ENCODE peak calls at places on chromosomes 11 and 22, in ten cellular contexts. P, H, Y, D, X, E, Q, V, K and T are unnamed samples.

GRCh38 chr11:74739546-74740270 is 8.5 kb upstream of the CHRDL2 start:
- DNase-seq in P (peak; percentile 36), H (peak; percentile 74), Y (no peak), D (peak; percentile 72), X (peak; percentile 27), E (peak; percentile 28), Q (no peak), V (peak; percentile 52), K (peak; percentile 66), T (peak; percentile 85)

GRCh38 chr11:124920870-124921609 is 2.0 kb downstream of the HEPN1 start:
- DNase-seq in P (peak; percentile 78), H (peak; percentile 74), Y (peak; percentile 86), D (peak; percentile 67), X (peak; percentile 76), E (peak; percentile 78), Q (no peak), V (no peak), K (peak; percentile 5), T (no peak)

GRCh38 chr11:7667460-7667859 is 5.8 kb downstream of the CYB5R2 start:
- DNase-seq in P (no peak), H (no peak), Y (no peak), D (no peak), X (no peak), E (no peak), Q (no peak), V (no peak), K (no peak), T (no peak)

GRCh38 chr11:84608788-84609309 is 1018.3 kb downstream of the DLG2 start:
- DNase-seq in P (no peak), H (no peak), Y (no peak), D (no peak), X (no peak), E (no peak), Q (no peak), V (no peak), K (no peak), T (no peak)

GRCh38 chr11:116857936-116858335 is 20.5 kb upstream of the APOA1 start:
- DNase-seq in P (no peak), H (no peak), Y (no peak), D (no peak), X (no peak), E (no peak), Q (no peak), V (no peak), K (no peak), T (no peak)

GRCh38 chr22:47604563-47604962 is 842.1 kb downstream of the TBC1D22A start:
- DNase-seq in P (no peak), H (no peak), Y (peak; percentile 9), D (no peak), X (no peak), E (no peak), Q (no peak), V (no peak), K (no peak), T (no peak)

GRCh38 chr22:49413551-49413950 is 414.1 kb downstream of the BRD1 start:
- DNase-seq in P (no peak), H (no peak), Y (no peak), D (no peak), X (no peak), E (no peak), Q (no peak), V (no peak), K (no peak), T (no peak)

GRCh38 chr11:13249992-13250391 is 27.6 kb upstream of the BMAL1 start:
- DNase-seq in P (no peak), H (peak; percentile 37), Y (no peak), D (no peak), X (no peak), E (no peak), Q (no peak), V (no peak), K (no peak), T (peak; percentile 43)

GRCh38 chr22:38843201-38843715 is 570 bp downstream of the NPTXR start:
- DNase-seq in P (peak; percentile 55), H (peak; percentile 83), Y (peak; percentile 75), D (peak; percentile 75), X (peak; percentile 48), E (peak; percentile 48), Q (no peak), V (peak; percentile 33), K (peak; percentile 16), T (no peak)

GRCh38 chr11:105573091-105573490 is 36.8 kb upstream of the GRIA4 start:
- DNase-seq in P (no peak), H (peak; percentile 16), Y (no peak), D (no peak), X (no peak), E (no peak), Q (no peak), V (no peak), K (no peak), T (no peak)

GRCh38 chr11:75802913-75803820 is 11.8 kb upstream of the UVRAG start:
- DNase-seq in P (peak; percentile 72), H (peak; percentile 73), Y (no peak), D (peak; percentile 68), X (peak; percentile 65), E (peak; percentile 66), Q (peak; percentile 10), V (peak; percentile 67), K (peak; percentile 73), T (peak; percentile 92)

GRCh38 chr22:28711341-28711740 is 30.3 kb downstream of the CHEK2 start:
- DNase-seq in P (no peak), H (no peak), Y (no peak), D (no peak), X (no peak), E (no peak), Q (no peak), V (no peak), K (no peak), T (no peak)

GRCh38 chr11:33545941-33546340 is 154.7 kb downstream of the C11orf91 start:
- DNase-seq in P (no peak), H (no peak), Y (no peak), D (no peak), X (no peak), E (no peak), Q (no peak), V (no peak), K (no peak), T (no peak)

GRCh38 chr11:64721359-64721699 is 1.7 kb downstream of the NRXN2 start:
- DNase-seq in P (no peak), H (no peak), Y (no peak), D (no peak), X (no peak), E (no peak), Q (no peak), V (no peak), K (no peak), T (no peak)

GRCh38 chr11:46846510-46846830 is 390 bp upstream of the CKAP5 start:
- DNase-seq in P (no peak), H (no peak), Y (no peak), D (no peak), X (no peak), E (no peak), Q (no peak), V (no peak), K (no peak), T (no peak)

GRCh38 chr22:32079110-32080089 is 36.3 kb downstream of the SLC5A1 start:
- DNase-seq in P (no peak), H (peak; percentile 16), Y (no peak), D (no peak), X (no peak), E (no peak), Q (no peak), V (no peak), K (peak; percentile 97), T (peak; percentile 73)

GRCh38 chr22:36362819-36363377 is 24.9 kb downstream of the MYH9 start:
- DNase-seq in P (no peak), H (no peak), Y (no peak), D (no peak), X (no peak), E (no peak), Q (no peak), V (no peak), K (no peak), T (no peak)